ENCODE peak calls at places on chromosomes 5 and 9, in six cellular contexts. One of them, this sample, is unnamed.

GRCh38 chr9:125646222-125647100 is 60.5 kb downstream of the MAPKAP1 start:
- DNase-seq in tibial nerve: no peak
- DNase-seq in brain microvascular endothelial cell: no peak
- DNase-seq in nephron progenitor cell: no peak
- DNase-seq in NB4: no peak
- DNase-seq in BJ: no peak
- DNase-seq in this sample: no peak

GRCh38 chr5:157877821-157878220 is 18.9 kb upstream of the CLINT1 start:
- DNase-seq in tibial nerve: no peak
- DNase-seq in brain microvascular endothelial cell: no peak
- DNase-seq in nephron progenitor cell: no peak
- DNase-seq in NB4: no peak
- DNase-seq in BJ: no peak
- DNase-seq in this sample: no peak

GRCh38 chr5:107669543-107670027 is 1.2 kb downstream of the EFNA5 start:
- DNase-seq in tibial nerve: no peak
- DNase-seq in brain microvascular endothelial cell: peak
- DNase-seq in nephron progenitor cell: peak
- DNase-seq in NB4: no peak
- DNase-seq in BJ: no peak
- DNase-seq in this sample: peak

GRCh38 chr9:108568093-108568492 is 287.7 kb downstream of the ACTL7B start:
- DNase-seq in tibial nerve: no peak
- DNase-seq in brain microvascular endothelial cell: no peak
- DNase-seq in nephron progenitor cell: no peak
- DNase-seq in NB4: no peak
- DNase-seq in BJ: no peak
- DNase-seq in this sample: no peak

GRCh38 chr9:93263334-93264229 is 79.6 kb downstream of the WNK2 start:
- DNase-seq in tibial nerve: no peak
- DNase-seq in brain microvascular endothelial cell: no peak
- DNase-seq in nephron progenitor cell: no peak
- DNase-seq in NB4: no peak
- DNase-seq in BJ: no peak
- DNase-seq in this sample: no peak

GRCh38 chr9:33458444-33458843 is 11.1 kb upstream of the AQP3 start:
- DNase-seq in tibial nerve: no peak
- DNase-seq in brain microvascular endothelial cell: no peak
- DNase-seq in nephron progenitor cell: no peak
- DNase-seq in NB4: peak
- DNase-seq in BJ: no peak
- DNase-seq in this sample: no peak

GRCh38 chr5:38831909-38832308 is 13.9 kb upstream of the OSMR start:
- DNase-seq in tibial nerve: no peak
- DNase-seq in brain microvascular endothelial cell: peak
- DNase-seq in nephron progenitor cell: peak
- DNase-seq in NB4: peak
- DNase-seq in BJ: no peak
- DNase-seq in this sample: no peak

GRCh38 chr9:108783318-108784127 is 72.3 kb downstream of the ACTL7B start:
- DNase-seq in tibial nerve: no peak
- DNase-seq in brain microvascular endothelial cell: no peak
- DNase-seq in nephron progenitor cell: no peak
- DNase-seq in NB4: no peak
- DNase-seq in BJ: no peak
- DNase-seq in this sample: no peak

DNA sequence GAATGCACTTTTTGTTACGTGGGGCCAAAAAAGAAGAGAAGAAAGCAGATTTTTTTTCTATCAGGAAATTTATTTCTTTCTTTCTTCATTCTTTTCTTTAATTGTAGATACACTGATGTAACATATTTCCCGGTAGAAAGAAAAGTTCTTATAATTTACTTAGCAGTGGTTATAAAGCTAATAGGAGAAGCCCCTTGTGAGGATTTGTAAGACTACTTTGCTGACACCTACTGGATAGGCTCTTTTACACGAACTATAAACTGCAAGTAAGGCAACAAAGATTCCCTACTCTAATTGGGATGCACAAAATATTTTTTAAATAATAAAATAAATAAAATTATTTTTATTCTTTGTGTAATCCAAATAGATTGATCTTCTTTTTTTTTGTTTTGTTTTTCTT is 284.4 kb downstream of the DNAH5 start:
- DNase-seq in tibial nerve: no peak
- DNase-seq in brain microvascular endothelial cell: no peak
- DNase-seq in nephron progenitor cell: no peak
- DNase-seq in NB4: peak
- DNase-seq in BJ: no peak
- DNase-seq in this sample: no peak
- TF ChIP-seq CTCF in tibial nerve: no peak
- TF ChIP-seq CTCF in brain microvascular endothelial cell: peak
- TF ChIP-seq CTCF in nephron progenitor cell: no peak
- TF ChIP-seq CTCF in NB4: no peak
- TF ChIP-seq CTCF in BJ: peak
- TF ChIP-seq CTCF in this sample: peak

DNA sequence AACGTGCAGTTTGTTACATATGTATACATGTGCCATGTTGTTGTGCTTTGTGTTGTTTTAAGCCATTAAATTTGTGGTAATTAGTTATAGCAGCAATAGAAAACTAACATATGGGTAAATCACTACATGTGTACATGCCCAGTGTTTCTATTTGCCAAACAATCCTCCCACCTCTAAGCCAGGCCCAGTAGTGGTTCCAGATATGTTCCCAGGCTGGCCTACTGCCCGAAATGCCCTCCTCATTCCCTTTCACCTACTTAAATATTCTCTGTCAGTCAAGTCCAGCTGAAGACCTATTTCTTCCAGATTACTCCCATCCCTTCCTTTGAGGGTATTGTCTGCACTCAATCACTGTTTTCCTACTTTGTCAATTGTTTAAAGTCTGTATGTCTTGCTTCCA is 24.1 kb upstream of the AGGF1 start:
- DNase-seq in tibial nerve: no peak
- DNase-seq in brain microvascular endothelial cell: no peak
- DNase-seq in nephron progenitor cell: no peak
- DNase-seq in NB4: no peak
- DNase-seq in BJ: no peak
- DNase-seq in this sample: no peak
- TF ChIP-seq CTCF in tibial nerve: no peak
- TF ChIP-seq CTCF in brain microvascular endothelial cell: no peak
- TF ChIP-seq CTCF in nephron progenitor cell: no peak
- TF ChIP-seq CTCF in NB4: no peak
- TF ChIP-seq CTCF in BJ: no peak
- TF ChIP-seq CTCF in this sample: no peak

DNA sequence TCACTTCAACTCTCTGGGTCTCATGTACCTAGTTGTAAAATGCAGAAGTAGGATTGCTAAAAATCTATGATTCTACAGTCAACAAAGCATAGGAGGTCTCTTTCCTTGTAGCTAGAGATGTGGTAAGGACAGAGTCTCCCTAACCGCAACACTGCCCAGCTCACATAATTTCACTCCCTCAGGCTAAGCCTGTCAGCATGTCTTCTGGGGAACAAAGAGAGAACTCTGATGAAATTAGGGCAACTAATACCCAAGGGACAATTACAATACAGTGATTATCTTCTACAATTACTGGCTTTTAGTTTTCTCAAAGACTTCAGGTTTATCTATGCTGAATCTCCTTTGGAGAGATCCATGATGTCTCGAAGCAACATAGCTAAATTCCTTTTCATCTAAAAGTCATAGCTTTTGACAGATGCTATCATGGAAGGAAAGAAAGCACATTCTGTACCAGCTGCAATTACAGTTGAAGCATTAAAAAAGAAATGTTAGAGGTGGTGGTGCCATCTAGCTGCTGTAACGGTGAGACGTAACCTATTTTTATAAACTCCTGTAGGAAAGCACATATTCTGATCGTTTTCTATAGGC is 141.1 kb upstream of the TARS1 start:
- DNase-seq in tibial nerve: no peak
- DNase-seq in brain microvascular endothelial cell: peak
- DNase-seq in nephron progenitor cell: no peak
- DNase-seq in NB4: peak
- DNase-seq in BJ: no peak
- DNase-seq in this sample: no peak
- TF ChIP-seq CTCF in tibial nerve: peak
- TF ChIP-seq CTCF in brain microvascular endothelial cell: peak
- TF ChIP-seq CTCF in nephron progenitor cell: no peak
- TF ChIP-seq CTCF in NB4: peak
- TF ChIP-seq CTCF in BJ: peak
- TF ChIP-seq CTCF in this sample: peak

DNA sequence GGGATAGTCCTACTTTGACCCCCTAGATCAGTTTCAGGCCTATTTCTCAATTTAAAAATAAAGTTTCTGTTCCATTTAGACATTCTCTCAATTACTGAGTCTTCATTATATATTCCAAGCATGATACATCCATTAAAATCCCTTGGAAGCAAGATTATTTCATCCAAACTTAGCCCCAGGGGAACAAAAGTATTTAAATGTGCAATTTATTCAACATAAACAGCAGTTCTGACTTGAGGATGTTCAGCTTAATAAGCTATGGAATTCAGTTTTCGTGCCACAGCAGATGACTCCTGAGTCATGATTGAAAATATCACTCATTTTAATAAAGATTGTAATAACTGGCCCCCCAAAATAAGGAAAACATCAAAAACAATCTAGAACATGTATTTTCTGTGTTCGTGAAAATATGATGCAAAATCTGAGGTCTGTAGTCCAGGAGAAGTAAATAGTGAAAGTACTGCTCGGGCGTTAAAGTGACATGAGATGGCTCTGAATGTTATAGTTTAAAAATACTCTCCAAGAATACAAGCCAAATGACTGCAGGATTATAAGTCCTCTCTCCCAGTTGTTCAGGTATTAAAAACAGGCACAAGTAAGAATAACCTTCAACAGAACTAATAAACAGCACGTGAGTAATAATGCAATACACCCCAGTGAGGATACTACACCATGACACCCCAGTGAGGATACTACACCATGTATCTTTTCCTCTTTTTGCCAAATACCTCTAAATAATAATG is 67.1 kb downstream of the RETREG1 start:
- DNase-seq in tibial nerve: no peak
- DNase-seq in brain microvascular endothelial cell: no peak
- DNase-seq in nephron progenitor cell: no peak
- DNase-seq in NB4: no peak
- DNase-seq in BJ: no peak
- DNase-seq in this sample: no peak
- TF ChIP-seq CTCF in tibial nerve: no peak
- TF ChIP-seq CTCF in brain microvascular endothelial cell: no peak
- TF ChIP-seq CTCF in nephron progenitor cell: no peak
- TF ChIP-seq CTCF in NB4: no peak
- TF ChIP-seq CTCF in BJ: no peak
- TF ChIP-seq CTCF in this sample: no peak

GRCh38 chr5:93058309-93058708 is 522.7 kb downstream of the NR2F1-AS1 start:
- DNase-seq in tibial nerve: no peak
- DNase-seq in brain microvascular endothelial cell: peak
- DNase-seq in nephron progenitor cell: no peak
- DNase-seq in NB4: no peak
- DNase-seq in BJ: peak
- DNase-seq in this sample: no peak

GRCh38 chr5:93057311-93057710 is 523.7 kb downstream of the NR2F1-AS1 start:
- DNase-seq in tibial nerve: no peak
- DNase-seq in brain microvascular endothelial cell: no peak
- DNase-seq in nephron progenitor cell: no peak
- DNase-seq in NB4: no peak
- DNase-seq in BJ: no peak
- DNase-seq in this sample: no peak

DNA sequence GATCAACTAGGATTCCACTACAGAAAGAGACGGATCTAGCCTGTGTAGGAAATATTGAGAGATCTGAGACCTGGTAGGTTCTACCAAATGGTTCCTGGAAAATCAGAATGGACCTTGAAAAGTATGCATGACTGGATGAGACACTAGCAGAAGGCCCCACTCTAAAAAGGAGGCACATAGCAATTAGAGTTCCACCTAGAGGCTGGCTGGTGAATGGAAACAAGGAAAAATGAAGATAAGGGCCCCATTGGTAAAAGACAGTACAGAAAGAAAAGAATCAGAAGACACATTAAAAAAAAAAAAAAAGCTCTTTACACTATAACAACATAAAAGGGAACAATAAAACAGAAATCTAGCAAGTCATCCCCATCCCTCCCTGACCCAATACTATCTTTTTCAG is 518.5 kb downstream of the NR2F1-AS1 start:
- DNase-seq in tibial nerve: no peak
- DNase-seq in brain microvascular endothelial cell: no peak
- DNase-seq in nephron progenitor cell: no peak
- DNase-seq in NB4: peak
- DNase-seq in BJ: no peak
- DNase-seq in this sample: no peak
- TF ChIP-seq CTCF in tibial nerve: no peak
- TF ChIP-seq CTCF in brain microvascular endothelial cell: peak
- TF ChIP-seq CTCF in nephron progenitor cell: no peak
- TF ChIP-seq CTCF in NB4: peak
- TF ChIP-seq CTCF in BJ: peak
- TF ChIP-seq CTCF in this sample: peak

DNA sequence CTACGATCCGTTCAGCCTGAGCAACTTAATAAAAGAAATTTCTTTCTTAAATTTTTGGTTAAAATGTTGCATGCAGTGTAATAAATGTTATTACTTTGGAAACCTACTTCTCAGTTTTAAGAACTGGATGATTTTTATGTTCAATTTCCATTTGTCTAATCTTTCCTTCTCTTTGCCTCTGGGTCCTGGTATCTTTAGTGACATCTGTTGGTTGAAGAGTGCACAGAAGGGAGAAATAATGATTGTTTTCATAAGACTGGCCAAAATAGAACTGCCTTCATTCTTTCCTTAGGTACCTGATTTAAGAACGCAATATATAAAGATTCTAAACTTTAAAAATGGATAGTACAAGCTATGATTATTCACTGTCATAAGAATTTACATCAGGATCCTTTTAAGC is 83.0 kb upstream of the TLX3 start:
- DNase-seq in tibial nerve: no peak
- DNase-seq in brain microvascular endothelial cell: no peak
- DNase-seq in nephron progenitor cell: no peak
- DNase-seq in NB4: no peak
- DNase-seq in BJ: no peak
- DNase-seq in this sample: no peak
- TF ChIP-seq CTCF in tibial nerve: no peak
- TF ChIP-seq CTCF in brain microvascular endothelial cell: peak
- TF ChIP-seq CTCF in nephron progenitor cell: no peak
- TF ChIP-seq CTCF in NB4: peak
- TF ChIP-seq CTCF in BJ: peak
- TF ChIP-seq CTCF in this sample: peak

This sample was measured in progenitor cell of endocrine pancreas.